ENCODE peak calls at places on chromosomes 13 and 19, in four cellular contexts. W, B, J and P are unnamed samples.

GRCh38 chr19:51158474-51159129 is 16.5 kb downstream of the SIGLEC7 start:
- DNase-seq in W (peak), B (peak), J (peak), P (peak)

GRCh38 chr13:61170791-61171330 is 244.8 kb downstream of the PCDH20 start:
- DNase-seq in W (no peak), B (peak), J (no peak), P (peak)

GRCh38 chr13:98664047-98664446 is 87.1 kb upstream of the STK24 start:
- DNase-seq in W (peak), B (peak), J (peak), P (no peak)

GRCh38 chr19:16266586-16266942 is 58.1 kb upstream of the KLF2 start:
- DNase-seq in W (no peak), B (no peak), J (no peak), P (no peak)

GRCh38 chr13:77033717-77034302 is 6.9 kb upstream of the FBXL3 start:
- DNase-seq in W (no peak), B (no peak), J (peak), P (no peak)

GRCh38 chr19:28497137-28497536 is 715.8 kb downstream of the UQCRFS1 start:
- DNase-seq in W (peak), B (no peak), J (no peak), P (no peak)

GRCh38 chr19:43765109-43765876 is 10.5 kb upstream of the SMG9 start:
- DNase-seq in W (peak), B (peak), J (peak), P (peak)

GRCh38 chr13:33676700-33677048 is 141.3 kb upstream of the RFC3 start:
- DNase-seq in W (peak), B (peak), J (peak), P (peak)

GRCh38 chr19:7943444-7944176 is at the start of gene TIMM44:
- DNase-seq in W (peak), B (peak), J (peak), P (peak)